ENCODE peak calls at places on chromosomes 1 and 21, in six cellular contexts. One of them, this sample, is unnamed.

GRCh38 chr1:39132505-39133339 is 71.8 kb upstream of the MACF1 start:
- DNase-seq in K562: peak; percentile 29
- DNase-seq in HepG2: peak; percentile 85
- DNase-seq in GM12892: no peak
- DNase-seq in H1: peak; percentile 65
- DNase-seq in GM12878: no peak
- DNase-seq in this sample: no peak

GRCh38 chr1:229841230-229841629 is 215.2 kb downstream of the URB2 start:
- DNase-seq in K562: no peak
- DNase-seq in HepG2: no peak
- DNase-seq in GM12892: peak; percentile 18
- DNase-seq in H1: no peak
- DNase-seq in GM12878: peak; percentile 48
- DNase-seq in this sample: no peak

GRCh38 chr1:19762175-19762779 is 37.4 kb downstream of the TMCO4 start:
- DNase-seq in K562: peak; percentile 87
- DNase-seq in HepG2: peak; percentile 6
- DNase-seq in GM12892: peak; percentile 38
- DNase-seq in H1: no peak
- DNase-seq in GM12878: no peak
- DNase-seq in this sample: peak; percentile 50

GRCh38 chr1:17191990-17192242 is 13.0 kb upstream of the PADI1 start:
- DNase-seq in K562: no peak
- DNase-seq in HepG2: no peak
- DNase-seq in GM12892: no peak
- DNase-seq in H1: no peak
- DNase-seq in GM12878: no peak
- DNase-seq in this sample: no peak

GRCh38 chr1:184888505-184888904 is 85.8 kb downstream of the NIBAN1 start:
- DNase-seq in K562: no peak
- DNase-seq in HepG2: no peak
- DNase-seq in GM12892: no peak
- DNase-seq in H1: no peak
- DNase-seq in GM12878: no peak
- DNase-seq in this sample: no peak

GRCh38 chr1:12078938-12079861 is 16.1 kb downstream of the TNFRSF8 start:
- DNase-seq in K562: peak; percentile 76
- DNase-seq in HepG2: peak; percentile 47
- DNase-seq in GM12892: peak; percentile 66
- DNase-seq in H1: no peak
- DNase-seq in GM12878: peak; percentile 82
- DNase-seq in this sample: peak; percentile 64

GRCh38 chr1:178461676-178462075 is 35.1 kb downstream of the CLEC20A start:
- DNase-seq in K562: no peak
- DNase-seq in HepG2: no peak
- DNase-seq in GM12892: no peak
- DNase-seq in H1: no peak
- DNase-seq in GM12878: no peak
- DNase-seq in this sample: no peak

GRCh38 chr1:194830387-194830786 is 1644.0 kb upstream of the B3GALT2 start:
- DNase-seq in K562: no peak
- DNase-seq in HepG2: no peak
- DNase-seq in GM12892: no peak
- DNase-seq in H1: no peak
- DNase-seq in GM12878: no peak
- DNase-seq in this sample: no peak

GRCh38 chr1:201486158-201486557 is 17.2 kb upstream of the PHLDA3 start:
- DNase-seq in K562: no peak
- DNase-seq in HepG2: no peak
- DNase-seq in GM12892: no peak
- DNase-seq in H1: no peak
- DNase-seq in GM12878: no peak
- DNase-seq in this sample: no peak

GRCh38 chr1:3294450-3294849 is 160.0 kb upstream of the ARHGEF16 start:
- DNase-seq in K562: no peak
- DNase-seq in HepG2: no peak
- DNase-seq in GM12892: no peak
- DNase-seq in H1: no peak
- DNase-seq in GM12878: no peak
- DNase-seq in this sample: no peak

GRCh38 chr1:84996846-84997666 is at the start of gene MCOLN2:
- DNase-seq in K562: peak; percentile 61
- DNase-seq in HepG2: no peak
- DNase-seq in GM12892: peak; percentile 57
- DNase-seq in H1: no peak
- DNase-seq in GM12878: no peak
- DNase-seq in this sample: peak; percentile 64

GRCh38 chr1:246512230-246512629 is 5.2 kb upstream of the SMYD3 start:
- DNase-seq in K562: no peak
- DNase-seq in HepG2: no peak
- DNase-seq in GM12892: no peak
- DNase-seq in H1: no peak
- DNase-seq in GM12878: no peak
- DNase-seq in this sample: no peak

GRCh38 chr1:207867136-207868081 is 43.5 kb downstream of the CD34 start:
- DNase-seq in K562: no peak
- DNase-seq in HepG2: no peak
- DNase-seq in GM12892: no peak
- DNase-seq in H1: no peak
- DNase-seq in GM12878: no peak
- DNase-seq in this sample: no peak

GRCh38 chr21:16071082-16071481 is 341.3 kb downstream of the USP25 start:
- DNase-seq in K562: no peak
- DNase-seq in HepG2: no peak
- DNase-seq in GM12892: no peak
- DNase-seq in H1: no peak
- DNase-seq in GM12878: no peak
- DNase-seq in this sample: no peak

GRCh38 chr1:189149547-189150375 is 1327.9 kb downstream of the BRINP3 start:
- DNase-seq in K562: peak; percentile 35
- DNase-seq in HepG2: peak; percentile 40
- DNase-seq in GM12892: no peak
- DNase-seq in H1: peak; percentile 56
- DNase-seq in GM12878: no peak
- DNase-seq in this sample: no peak

GRCh38 chr1:245382981-245383380 is 228.2 kb downstream of the KIF26B start:
- DNase-seq in K562: no peak
- DNase-seq in HepG2: no peak
- DNase-seq in GM12892: no peak
- DNase-seq in H1: no peak
- DNase-seq in GM12878: no peak
- DNase-seq in this sample: no peak

GRCh38 chr1:116134178-116134773 is 23.1 kb downstream of the MAB21L3 start:
- DNase-seq in K562: no peak
- DNase-seq in HepG2: no peak
- DNase-seq in GM12892: no peak
- DNase-seq in H1: no peak
- DNase-seq in GM12878: no peak
- DNase-seq in this sample: no peak

GRCh38 chr1:20428841-20429240 is 57.2 kb downstream of the CAMK2N1 start:
- DNase-seq in K562: no peak
- DNase-seq in HepG2: no peak
- DNase-seq in GM12892: no peak
- DNase-seq in H1: no peak
- DNase-seq in GM12878: no peak
- DNase-seq in this sample: no peak

GRCh38 chr1:235648954-235649721 is 446 bp downstream of the GNG4 start:
- DNase-seq in K562: no peak
- DNase-seq in HepG2: peak; percentile 37
- DNase-seq in GM12892: peak; percentile 53
- DNase-seq in H1: no peak
- DNase-seq in GM12878: no peak
- DNase-seq in this sample: peak; percentile 56

GRCh38 chr1:7781923-7782495 is 2.1 kb upstream of the PER3 start:
- DNase-seq in K562: no peak
- DNase-seq in HepG2: no peak
- DNase-seq in GM12892: no peak
- DNase-seq in H1: no peak
- DNase-seq in GM12878: no peak
- DNase-seq in this sample: peak; percentile 14

GRCh38 chr1:29474274-29474824 is 238.0 kb downstream of the PTPRU start:
- DNase-seq in K562: no peak
- DNase-seq in HepG2: peak; percentile 23
- DNase-seq in GM12892: no peak
- DNase-seq in H1: no peak
- DNase-seq in GM12878: no peak
- DNase-seq in this sample: no peak

GRCh38 chr1:43172532-43172972 is 422 bp downstream of the CFAP57 start:
- DNase-seq in K562: peak; percentile 98
- DNase-seq in HepG2: peak; percentile 69
- DNase-seq in GM12892: peak; percentile 67
- DNase-seq in H1: peak; percentile 46
- DNase-seq in GM12878: no peak
- DNase-seq in this sample: peak; percentile 69

GRCh38 chr1:23169219-23169575 is 541 bp upstream of the LUZP1 start:
- DNase-seq in K562: no peak
- DNase-seq in HepG2: no peak
- DNase-seq in GM12892: no peak
- DNase-seq in H1: no peak
- DNase-seq in GM12878: no peak
- DNase-seq in this sample: no peak

GRCh38 chr1:156858555-156858956 is 361 bp downstream of the INSRR start:
- DNase-seq in K562: peak; percentile 49
- DNase-seq in HepG2: no peak
- DNase-seq in GM12892: no peak
- DNase-seq in H1: no peak
- DNase-seq in GM12878: no peak
- DNase-seq in this sample: no peak

GRCh38 chr1:169724168-169724567 is 9.7 kb downstream of the SELE start:
- DNase-seq in K562: no peak
- DNase-seq in HepG2: no peak
- DNase-seq in GM12892: no peak
- DNase-seq in H1: no peak
- DNase-seq in GM12878: no peak
- DNase-seq in this sample: no peak

GRCh38 chr1:16420719-16421118 is 16.5 kb downstream of the SPATA21 start:
- DNase-seq in K562: no peak
- DNase-seq in HepG2: no peak
- DNase-seq in GM12892: peak; percentile 45
- DNase-seq in H1: no peak
- DNase-seq in GM12878: peak; percentile 84
- DNase-seq in this sample: peak; percentile 63

GRCh38 chr1:223845810-223846667 is at the start of gene TP53BP2:
- DNase-seq in K562: peak; percentile 99
- DNase-seq in HepG2: peak; percentile 76
- DNase-seq in GM12892: peak; percentile 61
- DNase-seq in H1: peak; percentile 65
- DNase-seq in GM12878: no peak
- DNase-seq in this sample: peak; percentile 67

GRCh38 chr1:25797939-25798338 is 2.1 kb upstream of the SELENON start:
- DNase-seq in K562: peak; percentile 67
- DNase-seq in HepG2: peak; percentile 13
- DNase-seq in GM12892: no peak
- DNase-seq in H1: no peak
- DNase-seq in GM12878: no peak
- DNase-seq in this sample: no peak

DNA sequence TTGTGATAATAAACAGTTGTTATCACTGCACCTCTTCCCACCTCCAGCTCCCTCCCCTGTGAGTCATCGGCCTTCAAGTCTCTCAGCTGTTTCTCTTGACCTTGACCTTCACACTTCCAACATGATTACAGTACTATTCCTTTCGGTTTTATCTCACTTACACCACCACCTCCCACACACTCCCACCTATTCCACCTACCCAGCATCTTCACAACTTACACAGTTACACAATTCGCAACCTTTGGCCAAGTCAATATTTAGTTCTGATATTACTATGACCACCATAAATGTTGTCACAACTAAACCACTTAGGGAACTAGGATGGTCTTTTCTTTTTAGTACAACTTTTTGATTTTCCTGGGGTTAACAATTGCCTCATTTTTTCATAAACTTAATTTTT is 60.2 kb downstream of the RIPK4 start:
- DNase-seq in K562: peak; percentile 47
- DNase-seq in HepG2: peak; percentile 86
- DNase-seq in GM12892: no peak
- DNase-seq in H1: no peak
- DNase-seq in GM12878: no peak
- DNase-seq in this sample: no peak
- TF ChIP-seq TAF1 in K562: no peak
- TF ChIP-seq TAF1 in HepG2: no peak
- TF ChIP-seq TAF1 in GM12892: no peak
- TF ChIP-seq TAF1 in H1: no peak
- TF ChIP-seq TAF1 in GM12878: no peak
- TF ChIP-seq TAF1 in this sample: no peak

GRCh38 chr1:67840449-67840848 is 7.2 kb upstream of the GNG12 start:
- DNase-seq in K562: no peak
- DNase-seq in HepG2: no peak
- DNase-seq in GM12892: no peak
- DNase-seq in H1: no peak
- DNase-seq in GM12878: no peak
- DNase-seq in this sample: no peak
- TF ChIP-seq POLR2A in K562: no peak
- TF ChIP-seq POLR2A in HepG2: no peak
- TF ChIP-seq POLR2A in GM12892: no peak
- TF ChIP-seq POLR2A in H1: no peak
- TF ChIP-seq POLR2A in GM12878: no peak
- TF ChIP-seq POLR2A in this sample: no peak

DNA sequence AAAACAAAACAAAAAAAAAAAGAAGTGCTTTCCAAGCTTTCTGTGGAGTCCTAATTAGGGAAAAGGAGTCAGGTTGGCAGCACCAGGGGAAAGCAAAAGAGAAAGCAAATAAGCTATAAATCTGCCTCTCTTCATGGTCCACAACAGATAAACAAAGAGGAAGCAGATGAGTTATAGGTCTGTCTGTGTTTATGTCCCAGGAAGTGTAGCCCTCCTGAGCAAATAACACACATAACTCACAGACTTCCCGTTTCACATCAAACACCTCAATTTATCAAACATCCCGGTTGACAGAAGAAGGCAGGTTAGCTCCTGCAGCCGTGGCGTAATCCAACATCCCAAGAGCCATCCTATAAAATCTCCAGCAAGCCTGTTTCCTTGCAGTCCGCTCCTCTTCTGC is 5.6 kb upstream of the SLC2A5 start:
- DNase-seq in K562: no peak
- DNase-seq in HepG2: peak; percentile 17
- DNase-seq in GM12892: no peak
- DNase-seq in H1: no peak
- DNase-seq in GM12878: peak; percentile 27
- DNase-seq in this sample: no peak
- TF ChIP-seq TAF1 in K562: no peak
- TF ChIP-seq TAF1 in HepG2: no peak
- TF ChIP-seq TAF1 in GM12892: no peak
- TF ChIP-seq TAF1 in H1: no peak
- TF ChIP-seq TAF1 in GM12878: no peak
- TF ChIP-seq TAF1 in this sample: no peak

DNA sequence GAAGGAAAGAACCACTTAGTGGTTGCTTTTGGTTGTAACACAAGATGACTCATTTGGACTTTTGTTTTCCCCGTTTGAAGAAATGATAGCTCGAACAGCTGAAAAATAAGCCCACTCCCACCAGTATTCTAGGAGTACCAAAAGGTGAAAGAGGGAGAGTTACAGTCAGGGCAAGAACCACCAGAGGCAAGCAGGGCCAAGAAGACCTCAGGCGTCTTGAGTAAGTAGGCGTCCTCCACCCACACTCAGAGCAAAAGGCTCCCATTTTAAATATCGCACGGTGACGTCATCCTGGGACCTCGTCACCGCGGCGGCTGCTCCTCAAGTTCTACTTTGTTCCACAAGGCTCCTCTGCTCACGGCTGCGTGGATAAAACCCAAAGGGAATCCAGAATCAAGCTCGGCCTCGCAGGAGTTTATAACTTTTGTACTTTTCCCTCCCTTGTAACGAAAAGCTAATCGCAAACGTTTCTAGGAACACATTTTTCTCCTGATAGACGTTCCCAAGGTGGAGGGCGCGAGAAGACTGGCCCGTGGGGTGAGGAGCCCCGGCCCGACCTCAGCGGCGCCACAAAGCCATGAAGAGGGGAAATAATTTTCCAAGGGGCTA is 1.2 kb downstream of the BTG3 start:
- DNase-seq in K562: peak; percentile 43
- DNase-seq in HepG2: peak; percentile 55
- DNase-seq in GM12892: peak; percentile 32
- DNase-seq in H1: no peak
- DNase-seq in GM12878: peak; percentile 59
- DNase-seq in this sample: peak; percentile 32
- TF ChIP-seq POLR2A in K562: peak; percentile 78
- TF ChIP-seq POLR2A in HepG2: no peak
- TF ChIP-seq POLR2A in GM12892: no peak
- TF ChIP-seq POLR2A in H1: no peak
- TF ChIP-seq POLR2A in GM12878: peak; percentile 48
- TF ChIP-seq POLR2A in this sample: peak; percentile 16